ENCODE peak calls at places on chromosomes 16 and 17, in six cellular contexts. One of them, this sample, is unnamed.

GRCh38 chr17:33435716-33436301 is 142.7 kb upstream of the ASIC2 start:
- DNase-seq in NCI-H1436 treated with DMSO at 0.1 percent for 48 hours: no peak
- DNase-seq in ovary: no peak
- DNase-seq in activated naive CD4-positive, alpha-beta T cell: no peak
- DNase-seq in NAMALWA: no peak
- DNase-seq in ELR: no peak
- DNase-seq in this sample: no peak

GRCh38 chr17:76884995-76885896 is 17.0 kb downstream of the MGAT5B start:
- DNase-seq in NCI-H1436 treated with DMSO at 0.1 percent for 48 hours: no peak
- DNase-seq in ovary: no peak
- DNase-seq in activated naive CD4-positive, alpha-beta T cell: no peak
- DNase-seq in NAMALWA: no peak
- DNase-seq in ELR: no peak
- DNase-seq in this sample: no peak

GRCh38 chr16:14548933-14549788 is 80.9 kb downstream of the PARN start:
- DNase-seq in NCI-H1436 treated with DMSO at 0.1 percent for 48 hours: no peak
- DNase-seq in ovary: no peak
- DNase-seq in activated naive CD4-positive, alpha-beta T cell: no peak
- DNase-seq in NAMALWA: no peak
- DNase-seq in ELR: no peak
- DNase-seq in this sample: no peak

GRCh38 chr16:87358250-87358649 is 25.3 kb downstream of the FBXO31 start:
- DNase-seq in NCI-H1436 treated with DMSO at 0.1 percent for 48 hours: no peak
- DNase-seq in ovary: no peak
- DNase-seq in activated naive CD4-positive, alpha-beta T cell: no peak
- DNase-seq in NAMALWA: no peak
- DNase-seq in ELR: no peak
- DNase-seq in this sample: no peak

GRCh38 chr17:72077326-72077960 is 43.4 kb upstream of the SOX9 start:
- DNase-seq in NCI-H1436 treated with DMSO at 0.1 percent for 48 hours: no peak
- DNase-seq in ovary: no peak
- DNase-seq in activated naive CD4-positive, alpha-beta T cell: no peak
- DNase-seq in NAMALWA: no peak
- DNase-seq in ELR: peak; percentile 51
- DNase-seq in this sample: no peak

GRCh38 chr17:7139400-7139799 is 24.8 kb upstream of the ASGR2 start:
- DNase-seq in NCI-H1436 treated with DMSO at 0.1 percent for 48 hours: no peak
- DNase-seq in ovary: no peak
- DNase-seq in activated naive CD4-positive, alpha-beta T cell: no peak
- DNase-seq in NAMALWA: no peak
- DNase-seq in ELR: no peak
- DNase-seq in this sample: no peak

GRCh38 chr17:50149425-50150353 is 788 bp downstream of the PPP1R9B start:
- DNase-seq in NCI-H1436 treated with DMSO at 0.1 percent for 48 hours: no peak
- DNase-seq in ovary: peak; percentile 73
- DNase-seq in activated naive CD4-positive, alpha-beta T cell: peak; percentile 59
- DNase-seq in NAMALWA: peak; percentile 63
- DNase-seq in ELR: peak; percentile 85
- DNase-seq in this sample: no peak

GRCh38 chr17:10161392-10161791 is 37.0 kb downstream of the GAS7 start:
- DNase-seq in NCI-H1436 treated with DMSO at 0.1 percent for 48 hours: no peak
- DNase-seq in ovary: no peak
- DNase-seq in activated naive CD4-positive, alpha-beta T cell: no peak
- DNase-seq in NAMALWA: no peak
- DNase-seq in ELR: no peak
- DNase-seq in this sample: no peak

GRCh38 chr16:58464047-58464915 is 35.7 kb upstream of the NDRG4 start:
- DNase-seq in NCI-H1436 treated with DMSO at 0.1 percent for 48 hours: no peak
- DNase-seq in ovary: no peak
- DNase-seq in activated naive CD4-positive, alpha-beta T cell: no peak
- DNase-seq in NAMALWA: no peak
- DNase-seq in ELR: no peak
- DNase-seq in this sample: no peak

GRCh38 chr16:4936181-4936990 is 562 bp downstream of the PPL start:
- DNase-seq in NCI-H1436 treated with DMSO at 0.1 percent for 48 hours: no peak
- DNase-seq in ovary: peak; percentile 63
- DNase-seq in activated naive CD4-positive, alpha-beta T cell: no peak
- DNase-seq in NAMALWA: no peak
- DNase-seq in ELR: no peak
- DNase-seq in this sample: peak; percentile 35

GRCh38 chr17:36008998-36009665 is 7.8 kb upstream of the CCL15 start:
- DNase-seq in NCI-H1436 treated with DMSO at 0.1 percent for 48 hours: no peak
- DNase-seq in ovary: no peak
- DNase-seq in activated naive CD4-positive, alpha-beta T cell: no peak
- DNase-seq in NAMALWA: peak; percentile 40
- DNase-seq in ELR: peak; percentile 39
- DNase-seq in this sample: no peak

GRCh38 chr17:79760197-79760906 is 17.6 kb upstream of the CBX2 start:
- DNase-seq in NCI-H1436 treated with DMSO at 0.1 percent for 48 hours: no peak
- DNase-seq in ovary: no peak
- DNase-seq in activated naive CD4-positive, alpha-beta T cell: no peak
- DNase-seq in NAMALWA: no peak
- DNase-seq in ELR: no peak
- DNase-seq in this sample: no peak

GRCh38 chr16:20385844-20386832 is 18.4 kb downstream of the PDILT start:
- DNase-seq in NCI-H1436 treated with DMSO at 0.1 percent for 48 hours: peak; percentile 0
- DNase-seq in ovary: peak; percentile 82
- DNase-seq in activated naive CD4-positive, alpha-beta T cell: peak; percentile 32
- DNase-seq in NAMALWA: peak; percentile 61
- DNase-seq in ELR: peak; percentile 52
- DNase-seq in this sample: no peak

GRCh38 chr17:38403491-38403890 is 24.8 kb upstream of the ARHGAP23 start:
- DNase-seq in NCI-H1436 treated with DMSO at 0.1 percent for 48 hours: no peak
- DNase-seq in ovary: no peak
- DNase-seq in activated naive CD4-positive, alpha-beta T cell: no peak
- DNase-seq in NAMALWA: no peak
- DNase-seq in ELR: peak; percentile 37
- DNase-seq in this sample: no peak

GRCh38 chr17:37261286-37261685 is 114.5 kb upstream of the C17orf78 start:
- DNase-seq in NCI-H1436 treated with DMSO at 0.1 percent for 48 hours: no peak
- DNase-seq in ovary: no peak
- DNase-seq in activated naive CD4-positive, alpha-beta T cell: no peak
- DNase-seq in NAMALWA: no peak
- DNase-seq in ELR: peak; percentile 13
- DNase-seq in this sample: no peak

GRCh38 chr17:61385091-61385868 is 14.4 kb upstream of the TBX2 start:
- DNase-seq in NCI-H1436 treated with DMSO at 0.1 percent for 48 hours: no peak
- DNase-seq in ovary: no peak
- DNase-seq in activated naive CD4-positive, alpha-beta T cell: no peak
- DNase-seq in NAMALWA: no peak
- DNase-seq in ELR: no peak
- DNase-seq in this sample: no peak

GRCh38 chr17:32449963-32450362 is 5.7 kb downstream of the PSMD11 start:
- DNase-seq in NCI-H1436 treated with DMSO at 0.1 percent for 48 hours: no peak
- DNase-seq in ovary: no peak
- DNase-seq in activated naive CD4-positive, alpha-beta T cell: no peak
- DNase-seq in NAMALWA: no peak
- DNase-seq in ELR: no peak
- DNase-seq in this sample: no peak

GRCh38 chr16:72992142-72992601 is 55.8 kb downstream of the ZFHX3 start:
- DNase-seq in NCI-H1436 treated with DMSO at 0.1 percent for 48 hours: no peak
- DNase-seq in ovary: no peak
- DNase-seq in activated naive CD4-positive, alpha-beta T cell: no peak
- DNase-seq in NAMALWA: no peak
- DNase-seq in ELR: no peak
- DNase-seq in this sample: no peak

GRCh38 chr16:84048306-84048705 is 5.7 kb upstream of the SLC38A8 start:
- DNase-seq in NCI-H1436 treated with DMSO at 0.1 percent for 48 hours: no peak
- DNase-seq in ovary: peak; percentile 7
- DNase-seq in activated naive CD4-positive, alpha-beta T cell: no peak
- DNase-seq in NAMALWA: no peak
- DNase-seq in ELR: peak; percentile 6
- DNase-seq in this sample: no peak

GRCh38 chr17:61662771-61663170 is 71.8 kb upstream of the NACA2 start:
- DNase-seq in NCI-H1436 treated with DMSO at 0.1 percent for 48 hours: no peak
- DNase-seq in ovary: no peak
- DNase-seq in activated naive CD4-positive, alpha-beta T cell: no peak
- DNase-seq in NAMALWA: no peak
- DNase-seq in ELR: no peak
- DNase-seq in this sample: no peak

GRCh38 chr17:67138392-67138791 is 94.0 kb downstream of the CACNG1 start:
- DNase-seq in NCI-H1436 treated with DMSO at 0.1 percent for 48 hours: no peak
- DNase-seq in ovary: no peak
- DNase-seq in activated naive CD4-positive, alpha-beta T cell: no peak
- DNase-seq in NAMALWA: no peak
- DNase-seq in ELR: no peak
- DNase-seq in this sample: no peak